ENCODE peak calls at places on chromosomes 13 and 19, in eight cellular contexts. N is mucosa of descending colon, F is heart right ventricle, P is SK-N-SH, V is left ventricle myocardium inferior, T is heart left ventricle, W is fibroblast of mammary gland, Q is astrocyte of the spinal cord. R is an unnamed sample.

GRCh38 chr19:5880604-5881078 is 10.3 kb upstream of the FUT5 start:
- DNase-seq in N (peak), F (peak), P (no peak), V (peak), T (peak), W (peak), Q (peak), R (peak)

GRCh38 chr19:44303305-44303704 is 1.5 kb downstream of the ZNF235 start:
- DNase-seq in N (no peak), F (no peak), P (peak), V (no peak), T (no peak), W (no peak), Q (no peak), R (no peak)

GRCh38 chr19:10812196-10812595 is 23.8 kb downstream of the TMED1 start:
- DNase-seq in N (no peak), F (no peak), P (no peak), V (no peak), T (no peak), W (no peak), Q (no peak), R (no peak)

GRCh38 chr13:110915874-110916670 is 1.2 kb upstream of the ANKRD10 start:
- DNase-seq in N (no peak), F (no peak), P (no peak), V (no peak), T (no peak), W (peak), Q (peak), R (peak)

GRCh38 chr13:23436680-23437079 is 3.2 kb upstream of the SACS start:
- DNase-seq in N (no peak), F (no peak), P (no peak), V (no peak), T (no peak), W (peak), Q (no peak), R (no peak)

GRCh38 chr19:2582984-2583956 is 107.3 kb downstream of the GADD45B start:
- DNase-seq in N (no peak), F (no peak), P (no peak), V (no peak), T (no peak), W (peak), Q (no peak), R (peak)

GRCh38 chr19:30870861-30871260 is 478.4 kb downstream of the TSHZ3 start:
- DNase-seq in N (peak), F (no peak), P (peak), V (no peak), T (no peak), W (peak), Q (no peak), R (peak)

GRCh38 chr13:20779405-20779804 is 5.6 kb upstream of the EEF1AKMT1 start:
- DNase-seq in N (no peak), F (no peak), P (no peak), V (no peak), T (no peak), W (no peak), Q (no peak), R (no peak)

GRCh38 chr13:39888865-39889810 is 233.7 kb downstream of the COG6 start:
- DNase-seq in N (no peak), F (no peak), P (no peak), V (no peak), T (no peak), W (peak), Q (no peak), R (peak)

GRCh38 chr13:60134376-60134775 is 29.4 kb downstream of the DIAPH3 start:
- DNase-seq in N (no peak), F (no peak), P (no peak), V (no peak), T (no peak), W (peak), Q (no peak), R (peak)

GRCh38 chr19:771332-771785 is 20.4 kb downstream of the MISP start:
- DNase-seq in N (no peak), F (peak), P (peak), V (no peak), T (no peak), W (peak), Q (peak), R (peak)

GRCh38 chr19:13830761-13831481 is 35.7 kb downstream of the ZSWIM4 start:
- DNase-seq in N (no peak), F (no peak), P (no peak), V (no peak), T (no peak), W (no peak), Q (peak), R (no peak)

GRCh38 chr19:22332924-22333323 is 46.7 kb downstream of the ZNF729 start:
- DNase-seq in N (no peak), F (no peak), P (no peak), V (no peak), T (no peak), W (peak), Q (no peak), R (no peak)

GRCh38 chr13:27455331-27455855 is 5.0 kb upstream of the MTIF3 start:
- DNase-seq in N (no peak), F (no peak), P (no peak), V (no peak), T (no peak), W (no peak), Q (no peak), R (peak)

GRCh38 chr19:14103310-14103709 is 12.8 kb upstream of the SAMD1 start:
- DNase-seq in N (no peak), F (no peak), P (no peak), V (no peak), T (peak), W (no peak), Q (no peak), R (no peak)

GRCh38 chr13:74134777-74135305 is 637 bp upstream of the KLF12 start:
- DNase-seq in N (peak), F (peak), P (peak), V (peak), T (peak), W (no peak), Q (no peak), R (no peak)

GRCh38 chr13:79799049-79799448 is 318.1 kb downstream of the NDFIP2 start:
- DNase-seq in N (no peak), F (no peak), P (peak), V (no peak), T (no peak), W (peak), Q (no peak), R (no peak)

GRCh38 chr13:72121466-72121865 is 254.5 kb upstream of the DACH1 start:
- DNase-seq in N (no peak), F (no peak), P (no peak), V (no peak), T (no peak), W (no peak), Q (no peak), R (no peak)

GRCh38 chr19:3809881-3810707 is 23.9 kb upstream of the MATK start:
- DNase-seq in N (no peak), F (no peak), P (no peak), V (no peak), T (no peak), W (no peak), Q (no peak), R (no peak)

GRCh38 chr19:41936416-41936850 is 8.2 kb upstream of the ERFL start:
- DNase-seq in N (no peak), F (no peak), P (no peak), V (no peak), T (no peak), W (no peak), Q (no peak), R (no peak)

GRCh38 chr19:41936961-41937360 is 8.7 kb upstream of the ERFL start:
- DNase-seq in N (no peak), F (no peak), P (no peak), V (no peak), T (no peak), W (no peak), Q (no peak), R (no peak)

GRCh38 chr19:41934849-41935374 is 6.7 kb upstream of the ERFL start:
- DNase-seq in N (peak), F (peak), P (peak), V (peak), T (peak), W (peak), Q (peak), R (peak)

GRCh38 chr19:41937525-41937924 is 9.3 kb upstream of the ERFL start:
- DNase-seq in N (no peak), F (no peak), P (no peak), V (no peak), T (no peak), W (no peak), Q (no peak), R (no peak)

GRCh38 chr19:41935781-41936415 is 7.6 kb upstream of the ERFL start:
- DNase-seq in N (no peak), F (no peak), P (no peak), V (no peak), T (no peak), W (no peak), Q (no peak), R (no peak)
- H3K4me3 ChIP-seq in N (no peak), F (no peak), P (no peak), V (no peak), T (no peak), W (no peak), Q (no peak), R (no peak)

GRCh38 chr19:45468803-45469131 is 971 bp downstream of the FOSB start:
- DNase-seq in N (no peak), F (no peak), P (no peak), V (no peak), T (no peak), W (peak), Q (no peak), R (no peak)

GRCh38 chr19:45467456-45468158 is at the start of gene FOSB:
- DNase-seq in N (peak), F (peak), P (peak), V (peak), T (peak), W (peak), Q (peak), R (peak)

GRCh38 chr19:45469132-45469834 is 1.5 kb downstream of the FOSB start:
- DNase-seq in N (peak), F (peak), P (peak), V (peak), T (peak), W (peak), Q (peak), R (peak)

GRCh38 chr19:45467115-45467455 is 711 bp upstream of the FOSB start:
- DNase-seq in N (no peak), F (no peak), P (no peak), V (no peak), T (no peak), W (no peak), Q (no peak), R (peak)

DNA sequence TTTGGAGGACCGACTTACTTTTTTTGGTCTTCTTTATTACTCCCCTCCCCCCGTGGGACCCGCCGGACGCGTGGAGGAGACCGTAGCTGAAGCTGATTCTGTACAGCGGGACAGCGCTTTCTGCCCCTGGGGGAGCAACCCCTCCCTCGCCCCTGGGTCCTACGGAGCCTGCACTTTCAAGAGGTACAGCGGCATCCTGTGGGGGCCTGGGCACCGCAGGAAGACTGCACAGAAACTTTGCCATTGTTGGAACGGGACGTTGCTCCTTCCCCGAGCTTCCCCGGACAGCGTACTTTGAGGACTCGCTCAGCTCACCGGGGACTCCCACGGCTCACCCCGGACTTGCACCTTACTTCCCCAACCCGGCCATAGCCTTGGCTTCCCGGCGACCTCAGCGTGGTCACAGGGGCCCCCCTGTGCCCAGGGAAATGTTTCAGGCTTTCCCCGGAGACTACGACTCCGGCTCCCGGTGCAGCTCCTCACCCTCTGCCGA is 409 bp downstream of the FOSB start:
- DNase-seq in N (no peak), F (no peak), P (no peak), V (no peak), T (no peak), W (no peak), Q (no peak), R (no peak)
- TF ChIP-seq CTCF in N (no peak), F (no peak), P (no peak), V (no peak), T (no peak), W (peak), Q (no peak), R (peak)

DNA sequence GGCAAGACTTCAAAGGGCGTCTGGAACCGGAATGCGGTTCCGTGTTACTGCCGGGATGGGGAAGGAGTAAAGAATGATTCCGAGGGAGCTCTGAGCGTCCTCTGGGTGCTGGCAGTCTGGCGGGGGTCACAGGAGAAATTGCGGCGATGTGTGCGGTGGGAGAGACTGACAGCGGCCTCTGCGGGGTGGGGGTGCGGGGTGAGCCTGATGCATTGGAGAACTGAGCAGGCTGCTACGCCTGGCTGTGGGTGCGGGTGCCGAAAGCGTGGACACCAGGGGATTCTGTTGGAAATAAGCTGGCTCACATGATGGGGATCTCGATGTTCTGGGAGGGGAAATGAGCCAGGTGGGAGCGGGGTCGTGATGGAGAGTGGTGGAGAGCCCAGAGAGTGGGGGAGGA is 1.8 kb downstream of the COX6B2 start:
- DNase-seq in N (no peak), F (no peak), P (no peak), V (no peak), T (no peak), W (no peak), Q (no peak), R (no peak)
- H3K4me3 ChIP-seq in N (no peak), F (no peak), P (no peak), V (no peak), T (no peak), W (no peak), Q (no peak), R (no peak)

GRCh38 chr13:37442996-37443395 is 155.6 kb downstream of the POSTN start:
- DNase-seq in N (no peak), F (no peak), P (no peak), V (no peak), T (no peak), W (peak), Q (no peak), R (no peak)

GRCh38 chr13:37446503-37446902 is 152.1 kb downstream of the POSTN start:
- DNase-seq in N (no peak), F (no peak), P (no peak), V (no peak), T (no peak), W (peak), Q (peak), R (peak)

GRCh38 chr13:37453246-37453645 is 145.3 kb downstream of the POSTN start:
- DNase-seq in N (no peak), F (no peak), P (no peak), V (no peak), T (no peak), W (peak), Q (no peak), R (peak)

GRCh38 chr13:37443538-37443937 is 155.0 kb downstream of the POSTN start:
- DNase-seq in N (no peak), F (no peak), P (no peak), V (no peak), T (no peak), W (peak), Q (peak), R (peak)

GRCh38 chr13:37448072-37448471 is 150.5 kb downstream of the POSTN start:
- DNase-seq in N (no peak), F (no peak), P (no peak), V (no peak), T (no peak), W (no peak), Q (peak), R (no peak)
- TF ChIP-seq CTCF in N (no peak), F (no peak), P (no peak), V (no peak), T (no peak), W (no peak), Q (no peak), R (no peak)

GRCh38 chr19:35247526-35248309 is 1.1 kb upstream of the LSR start:
- DNase-seq in N (peak), F (no peak), P (no peak), V (no peak), T (no peak), W (no peak), Q (no peak), R (no peak)

GRCh38 chr19:35248310-35249145 is at the start of gene LSR:
- DNase-seq in N (peak), F (no peak), P (no peak), V (no peak), T (no peak), W (no peak), Q (no peak), R (no peak)

GRCh38 chr19:35249146-35249847 is 495 bp downstream of the LSR start:
- DNase-seq in N (peak), F (no peak), P (no peak), V (no peak), T (no peak), W (no peak), Q (no peak), R (no peak)

GRCh38 chr19:35249848-35250711 is 1.3 kb downstream of the LSR start:
- DNase-seq in N (no peak), F (no peak), P (no peak), V (no peak), T (no peak), W (no peak), Q (no peak), R (no peak)

GRCh38 chr19:35246466-35247096 is 2.2 kb upstream of the LSR start:
- DNase-seq in N (no peak), F (no peak), P (no peak), V (no peak), T (no peak), W (no peak), Q (no peak), R (no peak)
- H3K4me3 ChIP-seq in N (no peak), F (no peak), P (no peak), V (no peak), T (no peak), W (no peak), Q (no peak), R (no peak)

R was measured in fibroblast of the aortic adventitia.